ENCODE peak calls at places on chromosomes 7 and 10, in eight cellular contexts. One of them, this sample, is unnamed.

GRCh38 chr10:110337906-110338305 is 33.2 kb upstream of the SMNDC1 start:
- DNase-seq in HCT116: no peak
- DNase-seq in right lobe of liver: no peak
- DNase-seq in upper lobe of left lung: no peak
- DNase-seq in IMR-90: peak
- DNase-seq in prostate gland: no peak
- DNase-seq in transverse colon: no peak
- DNase-seq in Peyer's patch: no peak
- DNase-seq in this sample: no peak

GRCh38 chr10:129531195-129531968 is 64.3 kb downstream of the MGMT start:
- DNase-seq in HCT116: peak
- DNase-seq in right lobe of liver: no peak
- DNase-seq in upper lobe of left lung: no peak
- DNase-seq in IMR-90: peak
- DNase-seq in prostate gland: no peak
- DNase-seq in transverse colon: no peak
- DNase-seq in Peyer's patch: no peak
- DNase-seq in this sample: no peak

GRCh38 chr10:78081292-78081691 is 47.6 kb downstream of the RPS24 start:
- DNase-seq in HCT116: no peak
- DNase-seq in right lobe of liver: no peak
- DNase-seq in upper lobe of left lung: no peak
- DNase-seq in IMR-90: no peak
- DNase-seq in prostate gland: no peak
- DNase-seq in transverse colon: no peak
- DNase-seq in Peyer's patch: no peak
- DNase-seq in this sample: no peak

GRCh38 chr7:46754135-46754730 is 827.7 kb downstream of the TNS3 start:
- DNase-seq in HCT116: peak
- DNase-seq in right lobe of liver: no peak
- DNase-seq in upper lobe of left lung: no peak
- DNase-seq in IMR-90: peak
- DNase-seq in prostate gland: no peak
- DNase-seq in transverse colon: no peak
- DNase-seq in Peyer's patch: no peak
- DNase-seq in this sample: no peak

GRCh38 chr7:37040330-37040729 is 316.0 kb upstream of the AOAH start:
- DNase-seq in HCT116: no peak
- DNase-seq in right lobe of liver: no peak
- DNase-seq in upper lobe of left lung: no peak
- DNase-seq in IMR-90: peak
- DNase-seq in prostate gland: peak
- DNase-seq in transverse colon: no peak
- DNase-seq in Peyer's patch: no peak
- DNase-seq in this sample: no peak

GRCh38 chr7:127525866-127526456 is 59.4 kb downstream of the GCC1 start:
- DNase-seq in HCT116: no peak
- DNase-seq in right lobe of liver: no peak
- DNase-seq in upper lobe of left lung: no peak
- DNase-seq in IMR-90: no peak
- DNase-seq in prostate gland: no peak
- DNase-seq in transverse colon: no peak
- DNase-seq in Peyer's patch: no peak
- DNase-seq in this sample: no peak

GRCh38 chr7:131329176-131329570 is 1.5 kb downstream of the MKLN1 start:
- DNase-seq in HCT116: no peak
- DNase-seq in right lobe of liver: peak
- DNase-seq in upper lobe of left lung: no peak
- DNase-seq in IMR-90: no peak
- DNase-seq in prostate gland: no peak
- DNase-seq in transverse colon: no peak
- DNase-seq in Peyer's patch: peak
- DNase-seq in this sample: peak

GRCh38 chr10:79048639-79049550 is 19.9 kb upstream of the ZMIZ1 start:
- DNase-seq in HCT116: no peak
- DNase-seq in right lobe of liver: peak
- DNase-seq in upper lobe of left lung: peak
- DNase-seq in IMR-90: no peak
- DNase-seq in prostate gland: no peak
- DNase-seq in transverse colon: no peak
- DNase-seq in Peyer's patch: peak
- DNase-seq in this sample: no peak

GRCh38 chr10:14093735-14094484 is 236.8 kb downstream of the FRMD4A start:
- DNase-seq in HCT116: no peak
- DNase-seq in right lobe of liver: no peak
- DNase-seq in upper lobe of left lung: no peak
- DNase-seq in IMR-90: peak
- DNase-seq in prostate gland: no peak
- DNase-seq in transverse colon: no peak
- DNase-seq in Peyer's patch: no peak
- DNase-seq in this sample: no peak

GRCh38 chr7:25624001-25624400 is 395.7 kb upstream of the NPVF start:
- DNase-seq in HCT116: no peak
- DNase-seq in right lobe of liver: no peak
- DNase-seq in upper lobe of left lung: no peak
- DNase-seq in IMR-90: no peak
- DNase-seq in prostate gland: no peak
- DNase-seq in transverse colon: no peak
- DNase-seq in Peyer's patch: no peak
- DNase-seq in this sample: no peak

GRCh38 chr7:31517103-31517502 is 3.2 kb downstream of the ITPRID1 start:
- DNase-seq in HCT116: no peak
- DNase-seq in right lobe of liver: no peak
- DNase-seq in upper lobe of left lung: no peak
- DNase-seq in IMR-90: no peak
- DNase-seq in prostate gland: no peak
- DNase-seq in transverse colon: no peak
- DNase-seq in Peyer's patch: no peak
- DNase-seq in this sample: no peak

GRCh38 chr7:157723205-157723604 is 386.4 kb downstream of the DNAJB6 start:
- DNase-seq in HCT116: no peak
- DNase-seq in right lobe of liver: no peak
- DNase-seq in upper lobe of left lung: no peak
- DNase-seq in IMR-90: no peak
- DNase-seq in prostate gland: no peak
- DNase-seq in transverse colon: no peak
- DNase-seq in Peyer's patch: no peak
- DNase-seq in this sample: no peak

GRCh38 chr10:58839771-58840170 is 327.1 kb downstream of the BICC1 start:
- DNase-seq in HCT116: no peak
- DNase-seq in right lobe of liver: no peak
- DNase-seq in upper lobe of left lung: no peak
- DNase-seq in IMR-90: no peak
- DNase-seq in prostate gland: no peak
- DNase-seq in transverse colon: no peak
- DNase-seq in Peyer's patch: no peak
- DNase-seq in this sample: no peak

GRCh38 chr7:47580811-47581331 is 1.0 kb downstream of the TNS3 start:
- DNase-seq in HCT116: no peak
- DNase-seq in right lobe of liver: no peak
- DNase-seq in upper lobe of left lung: peak
- DNase-seq in IMR-90: peak
- DNase-seq in prostate gland: no peak
- DNase-seq in transverse colon: no peak
- DNase-seq in Peyer's patch: no peak
- DNase-seq in this sample: no peak

GRCh38 chr10:89553064-89553734 is 17.8 kb upstream of the SLC16A12 start:
- DNase-seq in HCT116: peak
- DNase-seq in right lobe of liver: no peak
- DNase-seq in upper lobe of left lung: no peak
- DNase-seq in IMR-90: peak
- DNase-seq in prostate gland: no peak
- DNase-seq in transverse colon: no peak
- DNase-seq in Peyer's patch: no peak
- DNase-seq in this sample: no peak

GRCh38 chr7:5428470-5429252 is 5.0 kb upstream of the TNRC18 start:
- DNase-seq in HCT116: no peak
- DNase-seq in right lobe of liver: peak
- DNase-seq in upper lobe of left lung: peak
- DNase-seq in IMR-90: peak
- DNase-seq in prostate gland: no peak
- DNase-seq in transverse colon: peak
- DNase-seq in Peyer's patch: peak
- DNase-seq in this sample: peak
- TF ChIP-seq POLR2A in HCT116: peak
- TF ChIP-seq POLR2A in right lobe of liver: peak
- TF ChIP-seq POLR2A in upper lobe of left lung: no peak
- TF ChIP-seq POLR2A in IMR-90: no peak
- TF ChIP-seq POLR2A in prostate gland: no peak
- TF ChIP-seq POLR2A in transverse colon: no peak
- TF ChIP-seq POLR2A in Peyer's patch: peak
- TF ChIP-seq POLR2A in this sample: no peak

GRCh38 chr7:104859754-104860426 is 154.1 kb upstream of the KMT2E start:
- DNase-seq in HCT116: no peak
- DNase-seq in right lobe of liver: no peak
- DNase-seq in upper lobe of left lung: no peak
- DNase-seq in IMR-90: no peak
- DNase-seq in prostate gland: no peak
- DNase-seq in transverse colon: no peak
- DNase-seq in Peyer's patch: no peak
- DNase-seq in this sample: no peak

GRCh38 chr7:104855826-104856225 is 158.2 kb upstream of the KMT2E start:
- DNase-seq in HCT116: no peak
- DNase-seq in right lobe of liver: no peak
- DNase-seq in upper lobe of left lung: no peak
- DNase-seq in IMR-90: no peak
- DNase-seq in prostate gland: no peak
- DNase-seq in transverse colon: no peak
- DNase-seq in Peyer's patch: no peak
- DNase-seq in this sample: no peak

GRCh38 chr7:104862719-104863118 is 151.3 kb upstream of the KMT2E start:
- DNase-seq in HCT116: peak
- DNase-seq in right lobe of liver: no peak
- DNase-seq in upper lobe of left lung: no peak
- DNase-seq in IMR-90: no peak
- DNase-seq in prostate gland: no peak
- DNase-seq in transverse colon: no peak
- DNase-seq in Peyer's patch: no peak
- DNase-seq in this sample: no peak

GRCh38 chr7:104861729-104862128 is 152.3 kb upstream of the KMT2E start:
- DNase-seq in HCT116: no peak
- DNase-seq in right lobe of liver: no peak
- DNase-seq in upper lobe of left lung: no peak
- DNase-seq in IMR-90: no peak
- DNase-seq in prostate gland: no peak
- DNase-seq in transverse colon: no peak
- DNase-seq in Peyer's patch: no peak
- DNase-seq in this sample: no peak

DNA sequence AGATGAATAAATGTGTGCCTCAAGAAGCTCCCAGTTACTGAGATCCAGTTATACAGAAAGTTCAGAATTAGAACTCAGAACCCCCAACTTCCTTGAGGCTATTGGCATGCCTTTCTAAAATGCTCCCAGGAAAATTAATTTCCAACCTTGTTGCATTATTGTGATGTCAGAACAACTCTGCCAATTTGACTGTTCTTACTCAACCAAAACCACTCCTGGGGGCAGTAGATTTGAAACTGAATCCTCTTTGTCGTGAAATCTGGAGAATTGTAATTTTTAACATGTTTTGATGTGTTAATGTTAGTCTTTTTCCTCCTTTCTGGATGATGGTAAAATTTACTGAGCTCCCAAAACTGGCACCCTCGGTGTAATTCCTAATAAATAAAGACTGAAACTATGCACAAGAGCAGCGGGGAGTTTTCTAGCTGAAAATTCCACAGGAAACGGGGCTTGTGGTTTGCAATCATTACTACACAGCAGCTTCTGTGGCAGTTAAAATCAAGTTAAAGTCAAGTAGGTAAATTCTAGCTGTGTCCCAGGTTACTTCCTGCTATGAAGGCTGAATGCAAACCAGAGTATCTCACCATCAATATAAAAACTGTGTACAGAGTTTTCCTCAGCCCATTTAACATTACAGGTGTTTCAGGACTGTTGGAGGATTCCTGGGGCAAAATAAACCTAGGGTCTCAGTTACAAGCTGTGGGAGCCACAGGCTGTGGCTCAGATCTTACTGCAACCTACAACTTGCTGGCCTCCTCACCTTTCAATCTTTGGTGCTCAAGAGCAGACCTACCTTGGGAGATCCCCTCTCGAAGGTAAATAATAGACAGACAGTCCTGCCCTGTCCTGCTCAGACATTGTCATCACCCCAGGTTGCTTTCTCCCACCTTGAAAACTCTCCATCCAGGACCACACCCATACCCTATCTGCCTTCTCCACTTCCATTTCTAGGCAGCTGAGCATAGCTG is 156.3 kb upstream of the KMT2E start:
- DNase-seq in HCT116: no peak
- DNase-seq in right lobe of liver: no peak
- DNase-seq in upper lobe of left lung: no peak
- DNase-seq in IMR-90: no peak
- DNase-seq in prostate gland: no peak
- DNase-seq in transverse colon: no peak
- DNase-seq in Peyer's patch: no peak
- DNase-seq in this sample: no peak
- H3K27ac ChIP-seq in HCT116: no peak
- H3K27ac ChIP-seq in right lobe of liver: no peak
- H3K27ac ChIP-seq in upper lobe of left lung: no peak
- H3K27ac ChIP-seq in IMR-90: no peak
- H3K27ac ChIP-seq in prostate gland: no peak
- H3K27ac ChIP-seq in transverse colon: no peak
- H3K27ac ChIP-seq in Peyer's patch: no peak
- H3K27ac ChIP-seq in this sample: no peak

GRCh38 chr7:29988391-29989256 is 977 bp downstream of the SCRN1 start:
- DNase-seq in HCT116: peak
- DNase-seq in right lobe of liver: peak
- DNase-seq in upper lobe of left lung: peak
- DNase-seq in IMR-90: peak
- DNase-seq in prostate gland: no peak
- DNase-seq in transverse colon: peak
- DNase-seq in Peyer's patch: peak
- DNase-seq in this sample: peak
- TF ChIP-seq POLR2A in HCT116: no peak
- TF ChIP-seq POLR2A in right lobe of liver: no peak
- TF ChIP-seq POLR2A in upper lobe of left lung: no peak
- TF ChIP-seq POLR2A in IMR-90: no peak
- TF ChIP-seq POLR2A in prostate gland: peak
- TF ChIP-seq POLR2A in transverse colon: no peak
- TF ChIP-seq POLR2A in Peyer's patch: no peak
- TF ChIP-seq POLR2A in this sample: no peak

GRCh38 chr10:6058677-6059475 is 3.3 kb downstream of the IL2RA start:
- DNase-seq in HCT116: no peak
- DNase-seq in right lobe of liver: no peak
- DNase-seq in upper lobe of left lung: no peak
- DNase-seq in IMR-90: no peak
- DNase-seq in prostate gland: no peak
- DNase-seq in transverse colon: no peak
- DNase-seq in Peyer's patch: peak
- DNase-seq in this sample: peak
- H3K27ac ChIP-seq in HCT116: no peak
- H3K27ac ChIP-seq in right lobe of liver: no peak
- H3K27ac ChIP-seq in upper lobe of left lung: no peak
- H3K27ac ChIP-seq in IMR-90: no peak
- H3K27ac ChIP-seq in prostate gland: no peak
- H3K27ac ChIP-seq in transverse colon: no peak
- H3K27ac ChIP-seq in Peyer's patch: no peak
- H3K27ac ChIP-seq in this sample: no peak

DNA sequence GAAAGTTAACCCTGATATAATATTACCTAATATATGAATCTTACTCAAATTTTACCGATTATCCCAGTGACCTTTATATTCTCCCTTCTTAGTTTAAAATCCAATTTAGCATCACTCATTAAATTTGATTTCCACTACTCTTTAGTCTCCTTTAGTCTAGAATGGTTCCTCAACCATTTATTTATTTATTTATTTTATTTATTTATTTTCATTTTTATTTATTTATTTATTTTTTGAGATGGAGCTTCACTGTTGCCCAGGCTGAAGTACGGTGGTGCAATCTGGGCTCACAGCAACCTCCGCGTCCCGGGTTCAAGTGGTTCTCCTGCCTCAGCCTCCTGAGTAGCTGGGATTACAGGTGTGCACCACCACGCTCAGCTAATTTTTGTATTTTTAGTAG is 92.8 kb downstream of the LCOR start:
- DNase-seq in HCT116: no peak
- DNase-seq in right lobe of liver: no peak
- DNase-seq in upper lobe of left lung: no peak
- DNase-seq in IMR-90: no peak
- DNase-seq in prostate gland: no peak
- DNase-seq in transverse colon: no peak
- DNase-seq in Peyer's patch: no peak
- DNase-seq in this sample: no peak
- TF ChIP-seq POLR2A in HCT116: no peak
- TF ChIP-seq POLR2A in right lobe of liver: no peak
- TF ChIP-seq POLR2A in upper lobe of left lung: no peak
- TF ChIP-seq POLR2A in IMR-90: no peak
- TF ChIP-seq POLR2A in prostate gland: no peak
- TF ChIP-seq POLR2A in transverse colon: no peak
- TF ChIP-seq POLR2A in Peyer's patch: no peak
- TF ChIP-seq POLR2A in this sample: no peak